ENCODE peak calls at places on chromosomes 12 and 14, in five cellular contexts. G is stomach, A is activated gamma-delta T cell treated with Interleukin-2 at 50 U/mL for 16 hours, O is IMR-90, J is EL. R is an unnamed sample.

GRCh38 chr12:32139064-32139421 is 32.4 kb downstream of the BICD1 start:
- DNase-seq in G (no peak), A (peak; percentile 5), O (peak; percentile 66), J (peak; percentile 36), R (peak; percentile 62)

GRCh38 chr12:127445583-127445982 is 821.4 kb upstream of the TMEM132C start:
- DNase-seq in G (no peak), A (no peak), O (no peak), J (no peak), R (no peak)

GRCh38 chr14:74888164-74889158 is 6.7 kb downstream of the DLST start:
- DNase-seq in G (no peak), A (no peak), O (no peak), J (peak; percentile 61), R (peak; percentile 20)

GRCh38 chr12:132450391-132451171 is 39.4 kb upstream of the FBRSL1 start:
- DNase-seq in G (no peak), A (no peak), O (no peak), J (no peak), R (no peak)

GRCh38 chr12:124392271-124392990 is 97.5 kb downstream of the RFLNA start:
- DNase-seq in G (no peak), A (peak; percentile 14), O (peak; percentile 45), J (peak; percentile 82), R (peak; percentile 57)

GRCh38 chr14:22071001-22071400 is 397.4 kb upstream of the OR4E1 start:
- DNase-seq in G (no peak), A (peak; percentile 68), O (no peak), J (no peak), R (no peak)

GRCh38 chr12:64450057-64450640 is 1.8 kb upstream of the TBK1 start:
- DNase-seq in G (no peak), A (no peak), O (no peak), J (no peak), R (no peak)

GRCh38 chr14:28770061-28770460 is 3.5 kb downstream of the FOXG1 start:
- DNase-seq in G (no peak), A (no peak), O (no peak), J (no peak), R (no peak)

GRCh38 chr14:65304239-65304638 is 108.3 kb upstream of the FUT8 start:
- DNase-seq in G (no peak), A (no peak), O (no peak), J (no peak), R (no peak)

GRCh38 chr14:80906946-80907345 is 34.6 kb downstream of the CEP128 start:
- DNase-seq in G (no peak), A (no peak), O (peak; percentile 34), J (no peak), R (peak; percentile 5)

GRCh38 chr12:12927211-12928079 is 24.5 kb downstream of the GPRC5D start:
- DNase-seq in G (peak; percentile 94), A (peak; percentile 24), O (peak; percentile 45), J (no peak), R (peak; percentile 91)

GRCh38 chr12:110862331-110862730 is 15.5 kb downstream of the CCDC63 start:
- DNase-seq in G (no peak), A (no peak), O (no peak), J (no peak), R (no peak)

GRCh38 chr12:114687269-114687605 is 3.3 kb upstream of the TBX3 start:
- DNase-seq in G (no peak), A (no peak), O (no peak), J (no peak), R (no peak)

GRCh38 chr12:42574879-42575278 is 14.7 kb downstream of the PRICKLE1 start:
- DNase-seq in G (no peak), A (no peak), O (no peak), J (no peak), R (peak; percentile 36)

GRCh38 chr12:79266511-79267129 is 402.0 kb downstream of the SYT1 start:
- DNase-seq in G (no peak), A (no peak), O (no peak), J (no peak), R (no peak)

GRCh38 chr14:49512147-49512551 is 74.0 kb downstream of the RPS29 start:
- DNase-seq in G (no peak), A (no peak), O (peak; percentile 79), J (peak; percentile 74), R (peak; percentile 93)

GRCh38 chr14:31895206-31895605 is 181.9 kb upstream of the ARHGAP5 start:
- DNase-seq in G (no peak), A (no peak), O (peak; percentile 89), J (peak; percentile 65), R (peak; percentile 89)

GRCh38 chr14:102297436-102298170 is 7.4 kb downstream of the MOK start:
- DNase-seq in G (no peak), A (no peak), O (no peak), J (no peak), R (no peak)

GRCh38 chr12:67413577-67413976 is 144.4 kb downstream of the CAND1 start:
- DNase-seq in G (no peak), A (no peak), O (no peak), J (peak; percentile 24), R (no peak)

GRCh38 chr12:50690923-50691322 is 73.0 kb upstream of the ATF1 start:
- DNase-seq in G (no peak), A (no peak), O (no peak), J (no peak), R (peak; percentile 75)

GRCh38 chr14:94405481-94405880 is 17.1 kb upstream of the SERPINA1 start:
- DNase-seq in G (no peak), A (no peak), O (no peak), J (no peak), R (no peak)

GRCh38 chr12:132305991-132306884 is 23.2 kb downstream of the GALNT9 start:
- DNase-seq in G (no peak), A (no peak), O (no peak), J (no peak), R (no peak)